ENCODE peak calls at places on chromosome 19, in eight cellular contexts. V is neural progenitor cell; K is lower lobe of right lung; W is MCF 10A; E is A549; B is psoas muscle; D is fibroblast of mammary gland; O is CD4-positive, alpha-beta T cell. Y is an unnamed sample.

GRCh38 chr19:35031072-35031881 is 1.0 kb downstream of the SCN1B start:
- DNase-seq in V (peak; percentile 76), K (no peak), W (no peak), E (no peak), B (peak; percentile 78), D (no peak), O (no peak), Y (peak; percentile 61)

GRCh38 chr19:329876-330275 is 14.7 kb downstream of the MIER2 start:
- DNase-seq in V (no peak), K (no peak), W (no peak), E (no peak), B (no peak), D (no peak), O (no peak), Y (no peak)

GRCh38 chr19:11457115-11457514 is 21.7 kb downstream of the PRKCSH start:
- DNase-seq in V (no peak), K (no peak), W (no peak), E (no peak), B (no peak), D (no peak), O (no peak), Y (no peak)

GRCh38 chr19:926595-927043 is 784 bp downstream of the ARID3A start:
- DNase-seq in V (peak; percentile 65), K (peak; percentile 85), W (peak; percentile 71), E (peak; percentile 48), B (peak; percentile 65), D (peak; percentile 45), O (no peak), Y (no peak)

GRCh38 chr19:16571283-16571682 is 932 bp downstream of the SLC35E1 start:
- DNase-seq in V (no peak), K (peak; percentile 49), W (no peak), E (no peak), B (no peak), D (peak; percentile 75), O (no peak), Y (no peak)

GRCh38 chr19:27828781-27829275 is 1384.1 kb downstream of the UQCRFS1 start:
- DNase-seq in V (no peak), K (no peak), W (no peak), E (no peak), B (no peak), D (no peak), O (no peak), Y (no peak)

GRCh38 chr19:14150041-14150769 is 13.8 kb upstream of the ASF1B start:
- DNase-seq in V (no peak), K (no peak), W (no peak), E (no peak), B (no peak), D (no peak), O (no peak), Y (peak; percentile 79)

GRCh38 chr19:3366761-3367571 is 583 bp downstream of the NFIC start:
- DNase-seq in V (peak; percentile 65), K (peak; percentile 70), W (peak; percentile 57), E (no peak), B (peak; percentile 78), D (no peak), O (no peak), Y (no peak)

GRCh38 chr19:57071414-57071813 is 48.4 kb upstream of the USP29 start:
- DNase-seq in V (no peak), K (no peak), W (no peak), E (no peak), B (no peak), D (no peak), O (no peak), Y (no peak)

GRCh38 chr19:644363-644762 is 4.7 kb downstream of the FGF22 start:
- DNase-seq in V (no peak), K (no peak), W (no peak), E (no peak), B (no peak), D (no peak), O (no peak), Y (no peak)

GRCh38 chr19:50384685-50385535 is 763 bp downstream of the POLD1 start:
- DNase-seq in V (peak; percentile 46), K (no peak), W (peak; percentile 23), E (no peak), B (no peak), D (peak; percentile 56), O (no peak), Y (no peak)

GRCh38 chr19:15672580-15673175 is at the start of gene CYP4F12:
- DNase-seq in V (no peak), K (peak; percentile 79), W (peak; percentile 73), E (peak; percentile 84), B (peak; percentile 81), D (peak; percentile 43), O (no peak), Y (no peak)

GRCh38 chr19:35264281-35265125 is 4.3 kb upstream of the USF2 start:
- DNase-seq in V (no peak), K (peak; percentile 29), W (no peak), E (no peak), B (no peak), D (no peak), O (peak; percentile 31), Y (no peak)

GRCh38 chr19:39737929-39738328 is at the start of gene CLC:
- DNase-seq in V (no peak), K (no peak), W (no peak), E (no peak), B (no peak), D (no peak), O (no peak), Y (no peak)

GRCh38 chr19:3224346-3225325 is at the start of gene CELF5:
- DNase-seq in V (peak; percentile 91), K (no peak), W (peak; percentile 36), E (no peak), B (peak; percentile 54), D (no peak), O (peak; percentile 67), Y (peak; percentile 80)

GRCh38 chr19:35174226-35174625 is 19.7 kb downstream of the FXYD5 start:
- DNase-seq in V (no peak), K (no peak), W (no peak), E (no peak), B (no peak), D (no peak), O (no peak), Y (no peak)

DNA sequence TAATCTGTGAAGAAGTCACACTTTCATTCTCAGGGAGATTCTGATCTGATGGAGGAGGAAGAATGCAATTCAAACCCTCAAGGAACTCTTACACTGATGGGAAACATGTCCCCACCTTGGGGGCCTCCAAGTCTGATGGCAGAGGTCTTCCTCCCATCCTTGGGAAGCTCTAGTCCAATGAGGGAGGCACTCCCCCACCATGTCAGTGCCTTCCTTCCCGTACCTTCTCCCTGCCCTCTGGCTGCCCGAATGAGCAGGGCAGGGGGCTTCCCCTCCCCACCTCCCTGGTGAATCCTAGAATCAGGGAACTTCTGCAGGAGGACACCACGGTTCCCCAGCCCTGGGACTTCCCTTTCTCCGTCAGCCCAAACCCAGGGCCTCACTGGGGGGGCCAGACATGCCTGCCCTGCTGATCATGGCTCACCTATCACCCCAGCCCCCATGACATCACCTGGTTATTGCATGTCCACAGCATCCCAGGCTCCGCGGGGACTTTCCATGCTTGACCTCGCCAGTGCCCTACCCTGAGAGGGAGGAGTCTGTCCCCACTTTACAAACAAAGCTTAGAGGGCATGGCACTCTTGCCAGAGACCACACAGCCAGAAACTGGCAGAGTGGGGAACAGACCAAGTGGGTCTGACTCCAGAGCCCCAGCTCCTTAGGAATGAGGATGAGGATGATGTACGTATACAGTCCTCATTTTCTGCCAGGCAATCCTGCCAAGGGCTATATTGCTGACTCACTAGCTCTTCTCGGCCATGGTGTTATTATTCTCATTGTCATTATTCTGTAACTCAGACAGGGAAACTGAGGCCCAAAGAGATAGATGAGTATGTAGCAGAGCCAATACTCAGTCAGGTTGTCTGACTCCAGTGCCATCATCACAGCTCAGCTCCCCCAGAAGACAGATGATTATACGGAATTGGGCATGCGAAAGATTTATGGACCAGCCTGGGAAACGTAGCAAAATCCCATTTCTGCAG is 9.6 kb upstream of the BCL3 start:
- DNase-seq in V (no peak), K (no peak), W (no peak), E (peak; percentile 96), B (no peak), D (no peak), O (no peak), Y (no peak)
- TF ChIP-seq CTCF in V (no peak), K (no peak), W (no peak), E (no peak), B (no peak), D (no peak), O (no peak), Y (no peak)

GRCh38 chr19:43430142-43430710 is 15.5 kb downstream of the TEX101 start:
- DNase-seq in V (no peak), K (no peak), W (no peak), E (no peak), B (no peak), D (no peak), O (no peak), Y (no peak)
- TF ChIP-seq CTCF in V (peak; percentile 32), K (no peak), W (peak; percentile 9), E (no peak), B (no peak), D (no peak), O (no peak), Y (peak; percentile 23)

GRCh38 chr19:48780684-48781391 is 25.5 kb downstream of the FGF21 start:
- DNase-seq in V (no peak), K (no peak), W (peak; percentile 46), E (peak; percentile 62), B (no peak), D (peak; percentile 59), O (no peak), Y (no peak)

GRCh38 chr19:48779636-48780035 is 24.3 kb downstream of the FGF21 start:
- DNase-seq in V (no peak), K (no peak), W (no peak), E (no peak), B (no peak), D (no peak), O (no peak), Y (no peak)

GRCh38 chr19:48784527-48784926 is 26.3 kb downstream of the BCAT2 start:
- DNase-seq in V (no peak), K (no peak), W (no peak), E (peak; percentile 53), B (no peak), D (no peak), O (no peak), Y (no peak)
- TF ChIP-seq CTCF in V (no peak), K (no peak), W (no peak), E (no peak), B (no peak), D (no peak), O (no peak), Y (no peak)

GRCh38 chr19:48444129-48444932 is 1.5 kb upstream of the GRWD1 start:
- DNase-seq in V (no peak), K (no peak), W (no peak), E (no peak), B (no peak), D (no peak), O (no peak), Y (no peak)

GRCh38 chr19:48446579-48446978 is 796 bp downstream of the GRWD1 start:
- DNase-seq in V (no peak), K (no peak), W (no peak), E (no peak), B (no peak), D (no peak), O (no peak), Y (no peak)

GRCh38 chr19:48445606-48446481 is at the start of gene GRWD1:
- DNase-seq in V (peak; percentile 97), K (peak; percentile 94), W (peak; percentile 98), E (peak; percentile 99), B (peak; percentile 90), D (peak; percentile 94), O (peak; percentile 90), Y (peak; percentile 86)

GRCh38 chr19:48444933-48445194 is 919 bp upstream of the GRWD1 start:
- DNase-seq in V (no peak), K (no peak), W (no peak), E (no peak), B (no peak), D (no peak), O (no peak), Y (no peak)

GRCh38 chr19:48445256-48445605 is 552 bp upstream of the GRWD1 start:
- DNase-seq in V (peak; percentile 83), K (no peak), W (peak; percentile 90), E (peak; percentile 93), B (no peak), D (peak; percentile 96), O (no peak), Y (no peak)
- TF ChIP-seq CTCF in V (peak; percentile 59), K (peak; percentile 46), W (peak; percentile 52), E (peak; percentile 77), B (peak; percentile 45), D (peak; percentile 87), O (peak; percentile 35), Y (no peak)